ENCODE peak calls at places on chromosomes 5 and 9, in five cellular contexts. One of them, this sample, is unnamed. For H3K4me1, the result is how much of the 10 kb centered on the place peaks cover.

GRCh38 chr5:84362061-84362720 is 22.5 kb downstream of the EDIL3 start:
- DNase-seq in neural progenitor cell: no peak
- DNase-seq in Karpas-422: no peak
- DNase-seq in tibial artery: no peak
- DNase-seq in heart right ventricle: no peak
- DNase-seq in this sample: no peak

GRCh38 chr9:96425500-96426169 is 7.5 kb upstream of the ZNF367 start:
- DNase-seq in heart right ventricle: no peak
- DNase-seq in tibial artery: no peak
- DNase-seq in neural progenitor cell: no peak
- DNase-seq in Karpas-422: no peak
- DNase-seq in this sample: no peak

GRCh38 chr9:120875954-120876841 is 790 bp downstream of the PHF19 start:
- DNase-seq in heart right ventricle: peak
- DNase-seq in Karpas-422: peak
- DNase-seq in neural progenitor cell: peak
- DNase-seq in tibial artery: peak
- DNase-seq in this sample: peak

GRCh38 chr5:148586796-148587195 is 67.5 kb downstream of the HTR4 start:
- DNase-seq in neural progenitor cell: peak
- DNase-seq in heart right ventricle: no peak
- DNase-seq in tibial artery: no peak
- DNase-seq in Karpas-422: no peak
- DNase-seq in this sample: no peak

GRCh38 chr5:134026521-134027202 is 21.9 kb upstream of the VDAC1 start:
- DNase-seq in neural progenitor cell: peak
- DNase-seq in tibial artery: no peak
- DNase-seq in Karpas-422: peak
- DNase-seq in heart right ventricle: peak
- DNase-seq in this sample: no peak

GRCh38 chr9:27861887-27862286 is 288.6 kb upstream of the C9orf72 start:
- DNase-seq in heart right ventricle: no peak
- DNase-seq in neural progenitor cell: no peak
- DNase-seq in Karpas-422: no peak
- DNase-seq in tibial artery: no peak
- DNase-seq in this sample: no peak

GRCh38 chr9:120832766-120833165 is 10.0 kb downstream of the PSMD5 start:
- DNase-seq in heart right ventricle: no peak
- DNase-seq in neural progenitor cell: no peak
- DNase-seq in Karpas-422: no peak
- DNase-seq in tibial artery: no peak
- DNase-seq in this sample: no peak

GRCh38 chr9:122742003-122742402 is at the start of gene OR1L6:
- DNase-seq in Karpas-422: no peak
- DNase-seq in neural progenitor cell: no peak
- DNase-seq in tibial artery: no peak
- DNase-seq in heart right ventricle: no peak
- DNase-seq in this sample: no peak

GRCh38 chr5:13553896-13554295 is 390.6 kb downstream of the DNAH5 start:
- DNase-seq in tibial artery: no peak
- DNase-seq in neural progenitor cell: peak
- DNase-seq in heart right ventricle: no peak
- DNase-seq in Karpas-422: no peak
- DNase-seq in this sample: no peak

GRCh38 chr9:127781821-127782220 is 3.4 kb upstream of the SH2D3C start:
- DNase-seq in heart right ventricle: no peak
- DNase-seq in neural progenitor cell: no peak
- DNase-seq in tibial artery: no peak
- DNase-seq in Karpas-422: no peak
- DNase-seq in this sample: no peak
- H3K4me1 ChIP-seq in heart right ventricle: under half
- H3K4me1 ChIP-seq in neural progenitor cell: under half
- H3K4me1 ChIP-seq in tibial artery: under half
- H3K4me1 ChIP-seq in Karpas-422: under half
- H3K4me1 ChIP-seq in this sample: under half

DNA sequence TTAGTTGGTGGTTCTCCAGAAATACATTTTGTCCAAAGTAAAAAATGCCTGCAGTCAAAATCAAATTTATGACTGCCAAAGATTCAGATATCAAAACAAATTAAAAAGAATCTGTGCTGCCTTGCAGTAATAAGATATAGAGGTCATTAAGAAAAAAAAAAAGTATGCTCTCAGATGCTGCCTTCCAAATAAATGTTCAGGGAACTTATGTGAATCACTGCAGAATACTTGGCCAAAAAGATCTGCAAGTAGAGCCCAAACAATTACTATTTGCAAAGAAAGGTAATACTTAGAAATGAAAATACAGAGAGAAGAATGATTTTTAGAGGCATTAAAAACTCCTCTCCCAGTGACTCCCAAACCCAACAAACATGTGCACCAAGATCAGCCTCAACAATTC is 52.4 kb downstream of the MRPS27 start:
- DNase-seq in Karpas-422: no peak
- DNase-seq in tibial artery: no peak
- DNase-seq in heart right ventricle: no peak
- DNase-seq in neural progenitor cell: no peak
- DNase-seq in this sample: no peak
- H3K27ac ChIP-seq in Karpas-422: no peak
- H3K27ac ChIP-seq in tibial artery: peak
- H3K27ac ChIP-seq in heart right ventricle: no peak
- H3K27ac ChIP-seq in neural progenitor cell: no peak
- H3K27ac ChIP-seq in this sample: no peak

GRCh38 chr5:124649548-124650501 is 96.6 kb downstream of the ZNF608 start:
- DNase-seq in neural progenitor cell: no peak
- DNase-seq in tibial artery: peak
- DNase-seq in heart right ventricle: peak
- DNase-seq in Karpas-422: peak
- DNase-seq in this sample: peak
- H3K4me1 ChIP-seq in neural progenitor cell: half or more
- H3K4me1 ChIP-seq in tibial artery: under half
- H3K4me1 ChIP-seq in heart right ventricle: under half
- H3K4me1 ChIP-seq in Karpas-422: half or more
- H3K4me1 ChIP-seq in this sample: under half

GRCh38 chr5:32595118-32595517 is 9.8 kb downstream of the SUB1 start:
- DNase-seq in tibial artery: no peak
- DNase-seq in Karpas-422: no peak
- DNase-seq in neural progenitor cell: no peak
- DNase-seq in heart right ventricle: no peak
- DNase-seq in this sample: no peak

GRCh38 chr5:32597046-32597629 is 11.8 kb downstream of the SUB1 start:
- DNase-seq in Karpas-422: no peak
- DNase-seq in neural progenitor cell: no peak
- DNase-seq in heart right ventricle: no peak
- DNase-seq in tibial artery: no peak
- DNase-seq in this sample: no peak

GRCh38 chr5:32598997-32599549 is 13.7 kb downstream of the SUB1 start:
- DNase-seq in heart right ventricle: no peak
- DNase-seq in neural progenitor cell: no peak
- DNase-seq in tibial artery: no peak
- DNase-seq in Karpas-422: no peak
- DNase-seq in this sample: no peak

GRCh38 chr5:32600057-32600622 is 14.8 kb downstream of the SUB1 start:
- DNase-seq in Karpas-422: no peak
- DNase-seq in tibial artery: no peak
- DNase-seq in heart right ventricle: no peak
- DNase-seq in neural progenitor cell: no peak
- DNase-seq in this sample: no peak

GRCh38 chr5:32598270-32598937 is 13.0 kb downstream of the SUB1 start:
- DNase-seq in neural progenitor cell: no peak
- DNase-seq in Karpas-422: no peak
- DNase-seq in heart right ventricle: no peak
- DNase-seq in tibial artery: no peak
- DNase-seq in this sample: no peak
- H3K27ac ChIP-seq in neural progenitor cell: no peak
- H3K27ac ChIP-seq in Karpas-422: no peak
- H3K27ac ChIP-seq in heart right ventricle: no peak
- H3K27ac ChIP-seq in tibial artery: peak
- H3K27ac ChIP-seq in this sample: no peak

This sample was measured in right cardiac atrium.